ENCODE peak calls at places on chromosomes 16 and 17, in ten cellular contexts. T is CD8-positive, alpha-beta T cell; B is breast epithelium; U is CD8-positive, alpha-beta memory T cell; W is body of pancreas; Y is OCI-LY7; Z is uterus; V is prostate gland; M is small intestine; H is mammary epithelial cell. O is an unnamed sample. For H3K36me3 and H3K4me1, the result is how much of the 10 kb centered on the place peaks cover.

GRCh38 chr16:66171578-66171977 is 194.9 kb upstream of the CDH5 start:
- DNase-seq in V (no peak), B (no peak), M (no peak), U (no peak), Y (no peak), T (no peak), Z (no peak), W (no peak), H (no peak), O (no peak)

GRCh38 chr17:72565758-72566157 is 444.9 kb downstream of the SOX9 start:
- DNase-seq in T (no peak), V (no peak), Z (no peak), W (no peak), U (no peak), M (no peak), H (no peak), B (no peak), Y (no peak), O (no peak)

GRCh38 chr16:83689385-83689831 is 118.4 kb upstream of the HSBP1 start:
- DNase-seq in Y (no peak), M (peak), U (no peak), V (no peak), W (no peak), T (no peak), H (peak), B (no peak), Z (peak), O (no peak)

GRCh38 chr17:5702951-5703510 is 118.7 kb upstream of the NLRP1 start:
- DNase-seq in U (no peak), Z (no peak), Y (no peak), W (no peak), M (no peak), B (no peak), T (no peak), H (no peak), V (no peak), O (no peak)

GRCh38 chr17:49074851-49075540 is 57.6 kb upstream of the B4GALNT2 start:
- DNase-seq in H (no peak), B (no peak), V (no peak), T (no peak), U (no peak), Y (no peak), W (no peak), Z (no peak), M (no peak), O (no peak)

GRCh38 chr17:74923538-74924249 is 379 bp upstream of the OTOP2 start:
- DNase-seq in B (peak), U (peak), M (peak), W (peak), V (peak), H (peak), T (peak), Z (peak), Y (peak), O (peak)

GRCh38 chr16:4109250-4109736 is 6.9 kb downstream of the ADCY9 start:
- DNase-seq in H (no peak), M (no peak), Z (no peak), B (no peak), T (no peak), W (no peak), V (no peak), Y (no peak), U (no peak), O (no peak)

GRCh38 chr16:89473791-89474414 is 16.5 kb downstream of the ANKRD11 start:
- DNase-seq in T (no peak), W (no peak), B (no peak), Y (no peak), V (no peak), M (peak), Z (no peak), U (no peak), H (peak), O (no peak)

GRCh38 chr17:61764846-61765245 is 98.5 kb downstream of the BRIP1 start:
- DNase-seq in T (no peak), Y (no peak), W (no peak), Z (no peak), B (no peak), V (no peak), M (no peak), U (no peak), H (no peak), O (no peak)

GRCh38 chr16:87332150-87332549 is 15.0 kb upstream of the C16orf95 start:
- DNase-seq in B (no peak), T (no peak), Z (no peak), M (no peak), Y (no peak), U (no peak), W (peak), H (no peak), V (peak), O (no peak)

GRCh38 chr17:80414508-80414802 is 512 bp upstream of the ENDOV start:
- DNase-seq in M (peak), Y (peak), B (no peak), T (no peak), Z (no peak), V (no peak), H (no peak), U (no peak), W (peak), O (no peak)

GRCh38 chr17:28528329-28529011 is 22.3 kb downstream of the FOXN1 start:
- DNase-seq in U (no peak), V (no peak), M (peak), H (no peak), Z (no peak), W (no peak), T (no peak), B (no peak), Y (no peak), O (no peak)

GRCh38 chr17:82394296-82394695 is 22.7 kb downstream of the UTS2R start:
- DNase-seq in Y (no peak), M (no peak), V (no peak), H (no peak), B (no peak), W (no peak), T (no peak), Z (no peak), U (no peak), O (no peak)

GRCh38 chr16:27426423-27427408 is 24.7 kb downstream of the IL21R start:
- DNase-seq in V (no peak), Z (no peak), Y (peak), M (peak), H (peak), U (peak), T (no peak), W (peak), B (no peak), O (no peak)

GRCh38 chr17:32610943-32611342 is 124.2 kb downstream of the CDK5R1 start:
- DNase-seq in T (no peak), V (no peak), W (no peak), Z (no peak), Y (no peak), M (no peak), B (no peak), H (no peak), U (no peak), O (no peak)

GRCh38 chr17:55674107-55674506 is 48.6 kb downstream of the TMEM100 start:
- DNase-seq in U (no peak), W (no peak), V (no peak), Z (no peak), Y (no peak), H (peak), T (no peak), M (no peak), B (no peak), O (no peak)

GRCh38 chr17:27463235-27463677 is 7.0 kb downstream of the KSR1 start:
- DNase-seq in H (no peak), V (no peak), B (no peak), M (no peak), Y (peak), U (no peak), Z (no peak), W (no peak), T (no peak), O (no peak)

GRCh38 chr16:57041182-57042156 is 50.9 kb upstream of the CPNE2 start:
- DNase-seq in Y (peak), H (no peak), Z (no peak), U (peak), B (no peak), V (no peak), T (peak), M (peak), W (peak), O (no peak)

GRCh38 chr17:74119960-74120359 is 83.5 kb upstream of the RPL38 start:
- DNase-seq in M (no peak), W (no peak), Z (no peak), H (no peak), B (no peak), Y (no peak), V (no peak), T (no peak), U (no peak), O (no peak)

GRCh38 chr16:31357324-31358156 is 2.6 kb downstream of the ITGAX start:
- DNase-seq in H (no peak), W (no peak), B (peak), Z (no peak), M (no peak), V (no peak), U (no peak), T (no peak), Y (no peak), O (no peak)

GRCh38 chr17:77844681-77845080 is 113.8 kb upstream of the TNRC6C start:
- DNase-seq in Y (no peak), M (no peak), W (no peak), V (no peak), U (no peak), Z (no peak), H (no peak), T (no peak), B (no peak), O (peak)

GRCh38 chr16:2156025-2156848 is 655 bp downstream of the TRAF7 start:
- DNase-seq in Y (peak), H (peak), T (no peak), Z (no peak), M (peak), U (no peak), W (no peak), B (no peak), V (no peak), O (no peak)

GRCh38 chr16:69848635-69849545 is 86.8 kb downstream of the WWP2 start:
- DNase-seq in Z (peak), Y (no peak), H (peak), M (peak), W (peak), U (no peak), V (peak), T (no peak), B (peak), O (peak)

GRCh38 chr17:34169501-34169900 is 85.6 kb upstream of the CCL2 start:
- DNase-seq in Z (no peak), B (no peak), V (no peak), Y (no peak), W (no peak), T (no peak), M (no peak), H (no peak), U (no peak), O (no peak)

GRCh38 chr17:58250344-58251011 is 12.1 kb downstream of the LPO start:
- DNase-seq in M (no peak), T (no peak), W (no peak), B (no peak), V (no peak), U (no peak), Z (no peak), H (no peak), Y (no peak), O (no peak)

GRCh38 chr17:58254803-58255202 is 16.4 kb downstream of the LPO start:
- DNase-seq in U (no peak), V (no peak), B (no peak), H (no peak), Y (no peak), W (peak), M (peak), Z (no peak), T (no peak), O (no peak)

GRCh38 chr17:58249270-58250133 is 11.1 kb downstream of the LPO start:
- DNase-seq in M (peak), B (peak), T (peak), W (peak), Y (peak), Z (peak), U (peak), V (peak), H (peak), O (peak)

GRCh38 chr17:58252141-58252540 is 13.8 kb downstream of the LPO start:
- DNase-seq in U (no peak), W (no peak), B (no peak), T (no peak), Z (no peak), V (no peak), M (no peak), Y (no peak), H (no peak), O (no peak)

DNA sequence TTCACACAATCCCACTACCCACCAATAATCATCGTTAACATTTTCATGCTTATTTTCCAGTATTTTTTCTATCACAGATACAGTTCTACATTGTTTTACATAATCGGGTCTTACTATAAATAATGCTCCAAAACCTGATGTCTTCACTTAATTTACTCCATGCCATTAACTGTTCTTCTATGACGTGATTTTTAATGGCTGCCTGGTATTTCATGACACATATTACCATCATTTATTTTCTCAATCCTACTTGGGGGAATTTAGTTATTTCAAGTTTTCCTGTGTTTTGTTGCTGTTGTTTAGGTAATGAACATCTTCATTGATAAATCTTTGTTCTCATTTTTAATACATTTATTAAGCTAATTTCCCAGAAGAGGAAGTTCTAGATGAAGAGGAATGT is 14.7 kb downstream of the LPO start:
- DNase-seq in H (no peak), Z (no peak), U (no peak), M (no peak), Y (no peak), V (no peak), W (no peak), B (no peak), T (no peak), O (no peak)
- H3K36me3 ChIP-seq in H (under half), Z (under half), U (under half), M (under half), Y (under half), V (under half), W (under half), B (under half), T (under half), O (under half)

DNA sequence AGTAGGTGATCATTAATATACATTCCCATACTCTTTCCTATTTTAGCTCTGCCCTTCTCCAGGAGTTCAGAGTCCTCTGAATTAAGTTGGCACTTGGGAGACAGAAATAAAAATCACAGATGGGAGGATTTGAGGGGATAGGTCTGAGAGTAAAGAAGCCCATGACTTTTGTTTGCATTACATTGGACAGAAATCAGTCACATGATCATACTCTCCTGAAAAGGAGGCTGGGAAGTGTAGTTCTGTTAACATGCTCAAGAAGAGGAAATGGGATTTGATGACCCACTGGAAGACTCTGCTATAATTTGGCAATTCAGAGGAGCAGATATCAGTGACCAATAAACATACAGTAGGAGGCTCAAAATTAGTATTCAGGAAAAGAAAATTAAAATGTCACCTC is 674.9 kb upstream of the C16orf82 start:
- DNase-seq in Z (no peak), Y (peak), M (no peak), B (no peak), H (no peak), V (no peak), U (no peak), T (no peak), W (no peak), O (no peak)
- H3K4me1 ChIP-seq in Z (under half), Y (under half), M (under half), B (under half), H (under half), V (under half), U (under half), T (under half), W (under half), O (under half)

DNA sequence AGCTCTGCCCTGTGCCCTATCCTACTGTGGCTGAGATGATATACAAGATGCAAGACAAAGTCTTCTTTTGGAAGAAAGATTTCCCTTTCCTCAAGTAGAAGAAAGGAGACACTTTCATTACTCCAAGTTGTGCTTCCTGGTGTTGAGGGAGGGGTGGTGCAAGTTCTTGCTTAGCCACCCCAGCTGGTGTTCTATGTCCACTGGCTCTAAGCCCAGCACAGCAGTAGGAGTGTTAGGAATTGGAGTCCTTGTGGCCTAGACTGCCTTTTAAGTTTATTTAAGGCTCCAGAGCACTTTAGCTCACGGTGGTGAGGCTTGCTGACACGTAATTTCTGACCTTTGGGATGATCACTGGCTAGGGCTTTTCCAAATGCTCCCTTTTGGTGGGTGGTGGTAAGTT is 109.7 kb downstream of the KIF2B start:
- DNase-seq in V (no peak), T (no peak), M (no peak), H (no peak), U (no peak), Y (no peak), B (no peak), W (no peak), Z (no peak), O (no peak)
- H3K27ac ChIP-seq in V (no peak), T (no peak), M (no peak), H (no peak), U (no peak), Y (no peak), B (no peak), W (no peak), Z (no peak), O (no peak)

GRCh38 chr16:67942510-67943255 is 1.2 kb downstream of the LCAT start:
- DNase-seq in W (no peak), M (no peak), Y (no peak), Z (no peak), T (no peak), B (no peak), H (no peak), V (no peak), U (no peak), O (peak)
- H3K36me3 ChIP-seq in W (under half), M (under half), Y (under half), Z (under half), T (under half), B (under half), H (under half), V (under half), U (under half), O (under half)

DNA sequence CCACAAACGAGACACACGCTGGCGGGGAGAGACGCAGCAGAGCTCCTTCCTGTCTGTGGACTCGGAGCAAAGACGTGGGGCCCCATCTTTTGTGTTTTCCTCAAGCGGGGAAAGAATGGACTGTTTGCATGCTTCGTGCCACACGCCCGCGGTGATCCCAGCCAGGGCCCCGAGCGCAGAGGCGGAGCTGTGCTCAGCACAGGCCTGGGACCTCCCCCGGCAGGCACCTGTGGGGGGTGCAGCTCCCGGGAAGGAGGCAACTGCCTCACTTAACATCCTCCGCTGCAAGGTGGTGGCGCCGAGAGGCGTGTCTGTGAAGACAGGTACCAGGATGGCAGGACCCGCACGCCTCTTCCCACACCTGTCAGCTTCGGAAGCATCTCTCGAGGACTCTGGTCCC is 19.2 kb downstream of the TRARG1 start:
- DNase-seq in Y (no peak), U (peak), Z (no peak), H (no peak), B (no peak), T (no peak), W (peak), V (no peak), M (peak), O (no peak)
- H3K4me1 ChIP-seq in Y (under half), U (half or more), Z (under half), H (under half), B (under half), T (half or more), W (under half), V (under half), M (under half), O (under half)

DNA sequence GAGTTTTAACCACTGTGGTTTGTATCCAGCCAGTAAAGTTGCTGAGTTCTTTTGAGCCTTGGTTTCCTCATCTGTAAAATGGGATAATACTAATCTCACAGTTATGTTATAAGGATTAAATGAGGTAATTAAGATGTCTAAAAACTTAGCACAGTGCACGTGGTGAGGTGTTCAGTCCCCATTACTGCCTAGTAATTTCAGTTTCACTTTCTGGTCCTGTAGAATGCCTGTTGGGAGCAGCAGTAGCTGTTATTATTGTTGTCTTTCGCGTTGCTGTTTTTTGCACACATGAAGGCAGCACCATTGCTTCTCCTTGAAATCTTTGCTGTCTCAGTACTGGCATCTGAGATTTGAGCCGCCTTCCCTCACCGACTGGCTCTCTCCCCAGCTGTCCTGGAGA is 182.4 kb downstream of the DNAH9 start:
- DNase-seq in H (no peak), Y (no peak), M (no peak), B (no peak), V (no peak), U (no peak), Z (no peak), T (no peak), W (no peak), O (no peak)
- H3K27ac ChIP-seq in H (no peak), Y (no peak), M (no peak), B (no peak), V (no peak), U (no peak), Z (no peak), T (no peak), W (no peak), O (no peak)